ENCODE peak calls at places on chromosomes 16 and 17, in six cellular contexts. T is GM23248, X is brain microvascular endothelial cell, P is foreskin keratinocyte, J is heart right ventricle, G is psoas muscle. I is an unnamed sample.

GRCh38 chr17:10827898-10828552 is 9.9 kb downstream of the PIRT start:
- DNase-seq in T (no peak), X (no peak), P (no peak), J (no peak), G (no peak), I (no peak)

GRCh38 chr17:40251576-40251975 is 32.5 kb downstream of the WIPF2 start:
- DNase-seq in T (peak), X (peak), P (peak), J (peak), G (no peak), I (no peak)

GRCh38 chr17:12180644-12181261 is 160.1 kb downstream of the MAP2K4 start:
- DNase-seq in T (peak), X (peak), P (peak), J (peak), G (no peak), I (no peak)

GRCh38 chr16:27321013-27321960 is 7.5 kb downstream of the IL4R start:
- DNase-seq in T (peak), X (no peak), P (peak), J (no peak), G (no peak), I (no peak)

GRCh38 chr17:72466199-72466598 is 345.4 kb downstream of the SOX9 start:
- DNase-seq in T (peak), X (peak), P (peak), J (no peak), G (no peak), I (no peak)

GRCh38 chr17:73371285-73371684 is 59.5 kb upstream of the CDC42EP4 start:
- DNase-seq in T (peak), X (peak), P (peak), J (no peak), G (no peak), I (no peak)

GRCh38 chr16:88685156-88686061 is 898 bp downstream of the SNAI3 start:
- DNase-seq in T (peak), X (peak), P (peak), J (no peak), G (no peak), I (no peak)

GRCh38 chr16:47979783-47980182 is 176.0 kb downstream of the ABCC12 start:
- DNase-seq in T (no peak), X (no peak), P (no peak), J (no peak), G (no peak), I (no peak)

GRCh38 chr17:28396635-28397239 is 9.3 kb downstream of the SLC46A1 start:
- DNase-seq in T (no peak), X (no peak), P (no peak), J (no peak), G (no peak), I (no peak)

GRCh38 chr17:82153295-82153691 is 55.3 kb upstream of the FASN start:
- DNase-seq in T (no peak), X (no peak), P (no peak), J (no peak), G (no peak), I (no peak)
- H3K27ac ChIP-seq in T (no peak), X (no peak), P (no peak), J (no peak), G (no peak), I (no peak)

DNA sequence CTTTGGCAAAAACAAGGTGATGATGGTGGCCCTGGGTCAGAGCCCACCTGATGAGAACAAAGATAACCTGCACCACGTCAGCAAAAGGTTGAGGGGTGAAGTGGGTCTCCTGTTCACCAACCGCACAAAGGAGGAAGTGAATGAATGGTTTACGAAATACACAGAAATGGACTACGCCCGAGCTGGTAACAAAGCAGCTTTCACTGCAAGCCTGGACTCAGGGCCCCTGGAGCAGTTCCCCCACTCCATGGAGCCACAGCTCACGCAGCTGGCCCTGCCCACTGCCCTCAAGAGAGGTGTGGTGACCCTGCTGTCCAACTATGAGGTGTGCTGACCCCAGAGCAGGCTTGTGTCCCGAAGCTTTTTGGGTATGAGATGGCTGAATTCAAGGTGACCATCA is 29.7 kb upstream of the DLX4 start:
- DNase-seq in T (no peak), X (no peak), P (no peak), J (no peak), G (no peak), I (no peak)
- H3K27ac ChIP-seq in T (no peak), X (no peak), P (no peak), J (no peak), G (no peak), I (no peak)

GRCh38 chr17:29722411-29723198 is 99.9 kb upstream of the CORO6 start:
- DNase-seq in T (peak), X (peak), P (no peak), J (peak), G (no peak), I (peak)
- H3K27ac ChIP-seq in T (peak), X (peak), P (no peak), J (peak), G (peak), I (peak)

GRCh38 chr16:72442381-72443158 is 270.6 kb upstream of the PMFBP1 start:
- DNase-seq in T (no peak), X (peak), P (no peak), J (no peak), G (no peak), I (no peak)

GRCh38 chr16:72434159-72434558 is 262.2 kb upstream of the PMFBP1 start:
- DNase-seq in T (peak), X (no peak), P (peak), J (no peak), G (no peak), I (no peak)

GRCh38 chr16:72443809-72444208 is 271.9 kb upstream of the PMFBP1 start:
- DNase-seq in T (peak), X (no peak), P (peak), J (no peak), G (no peak), I (no peak)

GRCh38 chr16:72437891-72438290 is 265.9 kb upstream of the PMFBP1 start:
- DNase-seq in T (no peak), X (no peak), P (no peak), J (no peak), G (no peak), I (no peak)
- H3K27ac ChIP-seq in T (no peak), X (no peak), P (no peak), J (no peak), G (no peak), I (no peak)

DNA sequence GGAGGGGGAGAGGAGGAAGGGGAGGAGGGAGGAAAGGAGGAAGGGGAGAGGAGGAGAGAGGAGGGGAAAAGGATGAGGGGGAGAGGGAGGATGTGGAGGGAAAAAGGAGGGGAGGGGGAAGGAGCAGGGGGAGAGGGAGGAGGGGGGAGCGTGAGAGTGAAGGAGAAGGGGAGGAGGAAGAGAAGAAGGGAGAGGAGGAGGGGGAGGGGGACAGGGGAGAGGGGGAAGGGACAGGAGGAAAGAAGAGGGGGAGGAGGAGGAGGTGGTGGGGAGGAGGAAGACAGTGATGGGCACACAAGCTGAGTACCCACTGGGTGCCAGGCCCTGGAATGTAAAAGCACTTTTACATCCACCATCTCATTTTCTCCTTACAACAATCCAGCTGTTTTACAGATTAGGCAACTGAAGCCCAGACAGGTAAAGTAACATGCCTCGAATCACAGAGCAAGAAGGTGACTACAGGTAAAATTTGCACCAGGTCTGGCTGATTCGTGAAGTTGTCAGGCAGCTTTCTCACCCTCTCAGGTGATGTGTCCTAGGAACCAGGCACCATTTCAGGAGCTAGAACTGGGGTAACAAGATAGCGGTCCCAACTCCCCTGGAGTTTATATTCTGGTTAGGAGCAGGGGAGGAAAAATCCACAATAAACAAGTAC is 10.0 kb upstream of the LITAF start:
- DNase-seq in T (no peak), X (no peak), P (no peak), J (no peak), G (no peak), I (no peak)
- H3K27ac ChIP-seq in T (no peak), X (no peak), P (no peak), J (no peak), G (no peak), I (no peak)

GRCh38 chr16:67403976-67404555 is 10.8 kb upstream of the TPPP3 start:
- DNase-seq in T (no peak), X (no peak), P (no peak), J (no peak), G (no peak), I (no peak)

GRCh38 chr16:67406111-67406593 is 10.1 kb downstream of the ZDHHC1 start:
- DNase-seq in T (peak), X (no peak), P (no peak), J (no peak), G (no peak), I (no peak)

GRCh38 chr16:67406628-67407027 is 9.6 kb downstream of the ZDHHC1 start:
- DNase-seq in T (peak), X (peak), P (peak), J (no peak), G (no peak), I (no peak)

GRCh38 chr16:67404740-67405226 is 11.5 kb upstream of the TPPP3 start:
- DNase-seq in T (no peak), X (no peak), P (peak), J (no peak), G (no peak), I (no peak)

DNA sequence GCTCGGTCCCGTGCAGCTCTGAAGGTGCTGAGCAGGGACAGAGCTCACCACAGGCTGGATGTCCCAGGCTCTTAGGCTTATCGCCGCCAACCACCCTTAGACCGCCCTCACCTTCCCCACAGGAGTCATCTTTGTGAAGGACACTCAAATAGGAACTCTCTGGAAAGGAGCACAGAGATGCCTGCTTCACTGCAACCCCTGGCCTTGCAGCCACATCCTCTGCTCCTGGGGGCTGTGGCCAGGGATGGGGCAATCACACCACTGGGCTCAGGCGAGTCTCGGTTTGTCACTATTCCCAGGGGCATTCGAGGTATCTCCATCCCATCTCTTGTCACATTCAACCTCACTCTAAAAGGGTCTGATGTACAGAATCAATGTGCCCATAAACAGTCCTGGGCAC is 10.9 kb downstream of the ZDHHC1 start:
- DNase-seq in T (no peak), X (no peak), P (no peak), J (no peak), G (no peak), I (no peak)
- H3K27ac ChIP-seq in T (peak), X (no peak), P (peak), J (no peak), G (peak), I (no peak)

GRCh38 chr16:3256146-3256875 is at the start of gene MEFV:
- DNase-seq in T (peak), X (no peak), P (no peak), J (no peak), G (no peak), I (no peak)

GRCh38 chr16:3259829-3260228 is 3.4 kb upstream of the MEFV start:
- DNase-seq in T (no peak), X (no peak), P (no peak), J (no peak), G (no peak), I (no peak)

GRCh38 chr16:3259097-3259496 is 2.7 kb upstream of the MEFV start:
- DNase-seq in T (peak), X (no peak), P (no peak), J (peak), G (no peak), I (no peak)

GRCh38 chr16:3254309-3254708 is 2.1 kb downstream of the MEFV start:
- DNase-seq in T (no peak), X (no peak), P (no peak), J (no peak), G (no peak), I (no peak)

GRCh38 chr16:3256876-3257465 is 538 bp upstream of the MEFV start:
- DNase-seq in T (peak), X (peak), P (no peak), J (no peak), G (no peak), I (no peak)
- H3K27ac ChIP-seq in T (no peak), X (no peak), P (no peak), J (no peak), G (no peak), I (no peak)

DNA sequence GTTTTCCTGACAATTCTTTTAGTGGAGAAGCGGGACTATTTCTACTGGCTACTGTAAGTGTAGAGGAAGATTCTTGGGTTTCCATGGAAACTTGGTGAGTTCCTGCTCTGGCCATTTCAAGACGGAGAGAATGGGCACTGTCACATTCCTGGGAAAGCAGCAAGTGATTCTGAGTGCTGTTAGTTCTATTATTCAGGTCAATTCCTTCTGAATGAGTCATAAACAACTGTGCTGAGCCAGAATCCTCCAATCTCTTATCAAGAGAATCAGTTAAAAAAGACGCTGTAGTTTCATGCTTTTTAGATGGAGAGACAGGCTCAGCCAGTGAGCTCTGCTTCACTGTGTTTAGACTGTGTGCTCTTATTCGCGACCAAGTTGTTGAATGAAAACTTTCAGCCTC is 19.6 kb downstream of the AKAP10 start:
- DNase-seq in T (peak), X (peak), P (peak), J (no peak), G (no peak), I (no peak)
- H3K27ac ChIP-seq in T (peak), X (peak), P (no peak), J (no peak), G (no peak), I (no peak)